ENCODE peak calls at places on chromosomes 6 and 20, in four cellular contexts. One of them, this sample, is unnamed.

GRCh38 chr20:13017235-13017634 is 8.5 kb downstream of the SPTLC3 start:
- DNase-seq in H1: no peak
- DNase-seq in CD8-positive, alpha-beta T cell: no peak
- DNase-seq in fibroblast of lung: peak; percentile 49
- DNase-seq in this sample: no peak

GRCh38 chr20:2814587-2815051 is at the start of gene C20orf141:
- DNase-seq in H1: no peak
- DNase-seq in CD8-positive, alpha-beta T cell: no peak
- DNase-seq in fibroblast of lung: peak; percentile 96
- DNase-seq in this sample: no peak

GRCh38 chr6:159117031-159117430 is 52.2 kb upstream of the FNDC1 start:
- DNase-seq in H1: no peak
- DNase-seq in CD8-positive, alpha-beta T cell: no peak
- DNase-seq in fibroblast of lung: peak; percentile 13
- DNase-seq in this sample: no peak

GRCh38 chr6:46172176-46172575 is 1.4 kb upstream of the ENPP5 start:
- DNase-seq in H1: no peak
- DNase-seq in CD8-positive, alpha-beta T cell: no peak
- DNase-seq in fibroblast of lung: no peak
- DNase-seq in this sample: no peak

GRCh38 chr20:53337419-53338101 is 256.1 kb downstream of the ZNF217 start:
- DNase-seq in H1: no peak
- DNase-seq in CD8-positive, alpha-beta T cell: no peak
- DNase-seq in fibroblast of lung: no peak
- DNase-seq in this sample: no peak

GRCh38 chr6:142861711-142862110 is 83.3 kb downstream of the HIVEP2 start:
- DNase-seq in H1: no peak
- DNase-seq in CD8-positive, alpha-beta T cell: no peak
- DNase-seq in fibroblast of lung: no peak
- DNase-seq in this sample: no peak

GRCh38 chr6:14748679-14749078 is 497.2 kb upstream of the JARID2 start:
- DNase-seq in H1: no peak
- DNase-seq in CD8-positive, alpha-beta T cell: no peak
- DNase-seq in fibroblast of lung: no peak
- DNase-seq in this sample: no peak

GRCh38 chr6:168219804-168220203 is 99.8 kb downstream of the DACT2 start:
- DNase-seq in H1: no peak
- DNase-seq in CD8-positive, alpha-beta T cell: no peak
- DNase-seq in fibroblast of lung: no peak
- DNase-seq in this sample: no peak

GRCh38 chr20:93641-94040 is 6.2 kb downstream of the DEFB125 start:
- DNase-seq in H1: no peak
- DNase-seq in CD8-positive, alpha-beta T cell: no peak
- DNase-seq in fibroblast of lung: no peak
- DNase-seq in this sample: no peak

GRCh38 chr6:1730882-1731281 is 121.2 kb downstream of the FOXC1 start:
- DNase-seq in H1: no peak
- DNase-seq in CD8-positive, alpha-beta T cell: no peak
- DNase-seq in fibroblast of lung: no peak
- DNase-seq in this sample: no peak

GRCh38 chr20:13650474-13650873 is 11.7 kb upstream of the TASP1 start:
- DNase-seq in H1: no peak
- DNase-seq in CD8-positive, alpha-beta T cell: no peak
- DNase-seq in fibroblast of lung: no peak
- DNase-seq in this sample: no peak

GRCh38 chr6:35139924-35140524 is 1.1 kb downstream of the TCP11 start:
- DNase-seq in H1: no peak
- DNase-seq in CD8-positive, alpha-beta T cell: peak; percentile 30
- DNase-seq in fibroblast of lung: peak; percentile 67
- DNase-seq in this sample: peak; percentile 59

GRCh38 chr6:170294813-170295518 is 4.1 kb upstream of the DLL1 start:
- DNase-seq in H1: no peak
- DNase-seq in CD8-positive, alpha-beta T cell: no peak
- DNase-seq in fibroblast of lung: no peak
- DNase-seq in this sample: no peak

GRCh38 chr20:44896583-44896982 is 11.1 kb downstream of the YWHAB start:
- DNase-seq in H1: no peak
- DNase-seq in CD8-positive, alpha-beta T cell: no peak
- DNase-seq in fibroblast of lung: no peak
- DNase-seq in this sample: no peak

GRCh38 chr6:168526841-168527281 is 85.9 kb downstream of the SMOC2 start:
- DNase-seq in H1: no peak
- DNase-seq in CD8-positive, alpha-beta T cell: no peak
- DNase-seq in fibroblast of lung: peak; percentile 1
- DNase-seq in this sample: no peak

GRCh38 chr6:11076540-11076939 is 17.1 kb upstream of the SMIM13 start:
- DNase-seq in H1: no peak
- DNase-seq in CD8-positive, alpha-beta T cell: no peak
- DNase-seq in fibroblast of lung: no peak
- DNase-seq in this sample: no peak

GRCh38 chr6:133645000-133645619 is 243.8 kb upstream of the TCF21 start:
- DNase-seq in H1: no peak
- DNase-seq in CD8-positive, alpha-beta T cell: no peak
- DNase-seq in fibroblast of lung: peak; percentile 86
- DNase-seq in this sample: no peak

GRCh38 chr20:38779247-38780097 is 26.0 kb upstream of the PPP1R16B start:
- DNase-seq in H1: peak; percentile 70
- DNase-seq in CD8-positive, alpha-beta T cell: no peak
- DNase-seq in fibroblast of lung: no peak
- DNase-seq in this sample: no peak

GRCh38 chr6:110341671-110342304 is 16.4 kb downstream of the METTL24 start:
- DNase-seq in H1: no peak
- DNase-seq in CD8-positive, alpha-beta T cell: no peak
- DNase-seq in fibroblast of lung: no peak
- DNase-seq in this sample: no peak

GRCh38 chr6:15897063-15897934 is 231.6 kb upstream of the MYLIP start:
- DNase-seq in H1: no peak
- DNase-seq in CD8-positive, alpha-beta T cell: no peak
- DNase-seq in fibroblast of lung: no peak
- DNase-seq in this sample: no peak

GRCh38 chr6:6686748-6687601 is 98.5 kb downstream of the LY86 start:
- DNase-seq in H1: peak; percentile 94
- DNase-seq in CD8-positive, alpha-beta T cell: no peak
- DNase-seq in fibroblast of lung: peak; percentile 74
- DNase-seq in this sample: peak; percentile 74

GRCh38 chr6:161547617-161548016 is 273.8 kb upstream of the AGPAT4 start:
- DNase-seq in H1: no peak
- DNase-seq in CD8-positive, alpha-beta T cell: no peak
- DNase-seq in fibroblast of lung: peak; percentile 10
- DNase-seq in this sample: no peak

GRCh38 chr20:34946661-34947060 is 8.9 kb downstream of the GSS start:
- DNase-seq in H1: no peak
- DNase-seq in CD8-positive, alpha-beta T cell: no peak
- DNase-seq in fibroblast of lung: peak; percentile 69
- DNase-seq in this sample: no peak

GRCh38 chr20:44467289-44467883 is 8.3 kb upstream of the TTPAL start:
- DNase-seq in H1: no peak
- DNase-seq in CD8-positive, alpha-beta T cell: no peak
- DNase-seq in fibroblast of lung: no peak
- DNase-seq in this sample: no peak

GRCh38 chr6:7721654-7722053 is 4.2 kb upstream of the BMP6 start:
- DNase-seq in H1: no peak
- DNase-seq in CD8-positive, alpha-beta T cell: no peak
- DNase-seq in fibroblast of lung: no peak
- DNase-seq in this sample: peak; percentile 59

GRCh38 chr6:28488916-28489365 is 26.7 kb downstream of the GPX6 start:
- DNase-seq in H1: peak; percentile 33
- DNase-seq in CD8-positive, alpha-beta T cell: no peak
- DNase-seq in fibroblast of lung: peak; percentile 64
- DNase-seq in this sample: no peak

GRCh38 chr6:120774275-120774674 is 560.0 kb downstream of the TBC1D32 start:
- DNase-seq in H1: no peak
- DNase-seq in CD8-positive, alpha-beta T cell: no peak
- DNase-seq in fibroblast of lung: peak; percentile 55
- DNase-seq in this sample: no peak

DNA sequence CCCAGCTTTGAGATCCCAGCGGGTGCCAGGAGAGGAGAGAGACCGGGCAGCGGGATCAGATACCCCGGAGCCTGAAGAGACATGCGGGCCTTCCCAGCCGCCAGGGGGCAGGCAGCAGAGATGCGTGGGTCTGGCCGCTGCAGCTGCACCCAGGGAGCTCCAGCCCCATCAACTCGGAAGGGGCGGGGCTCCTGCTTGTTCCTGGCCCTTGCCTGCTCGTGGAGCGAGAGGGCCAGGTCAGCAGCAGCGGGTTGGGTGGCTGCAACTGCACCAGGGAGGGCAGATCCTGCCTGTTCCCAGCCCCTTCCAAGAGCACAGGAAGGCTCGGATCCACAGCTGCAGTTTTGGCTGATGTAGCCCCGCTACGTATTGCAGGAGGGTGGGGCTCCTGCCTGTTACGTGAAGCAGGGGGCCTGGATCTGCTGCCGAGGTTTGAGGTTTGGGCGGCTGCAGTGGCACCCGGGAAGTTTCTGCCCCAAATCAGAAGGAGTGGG is 532.8 kb downstream of the RFPL4B start:
- DNase-seq in H1: peak; percentile 81
- DNase-seq in CD8-positive, alpha-beta T cell: no peak
- DNase-seq in fibroblast of lung: peak; percentile 18
- DNase-seq in this sample: no peak
- TF ChIP-seq CTCF in H1: peak; percentile 28
- TF ChIP-seq CTCF in CD8-positive, alpha-beta T cell: no peak
- TF ChIP-seq CTCF in fibroblast of lung: no peak
- TF ChIP-seq CTCF in this sample: peak; percentile 2

GRCh38 chr6:20412674-20413073 is 11.0 kb downstream of the E2F3 start:
- DNase-seq in H1: no peak
- DNase-seq in CD8-positive, alpha-beta T cell: no peak
- DNase-seq in fibroblast of lung: no peak
- DNase-seq in this sample: no peak

GRCh38 chr6:20409427-20409971 is 7.8 kb downstream of the E2F3 start:
- DNase-seq in H1: no peak
- DNase-seq in CD8-positive, alpha-beta T cell: no peak
- DNase-seq in fibroblast of lung: peak; percentile 7
- DNase-seq in this sample: peak; percentile 45

GRCh38 chr6:20411953-20412352 is 10.3 kb downstream of the E2F3 start:
- DNase-seq in H1: no peak
- DNase-seq in CD8-positive, alpha-beta T cell: no peak
- DNase-seq in fibroblast of lung: no peak
- DNase-seq in this sample: no peak

GRCh38 chr6:20411544-20411943 is 9.9 kb downstream of the E2F3 start:
- DNase-seq in H1: no peak
- DNase-seq in CD8-positive, alpha-beta T cell: no peak
- DNase-seq in fibroblast of lung: no peak
- DNase-seq in this sample: no peak

GRCh38 chr6:20408851-20409250 is 7.2 kb downstream of the E2F3 start:
- DNase-seq in H1: no peak
- DNase-seq in CD8-positive, alpha-beta T cell: no peak
- DNase-seq in fibroblast of lung: no peak
- DNase-seq in this sample: no peak
- TF ChIP-seq CTCF in H1: no peak
- TF ChIP-seq CTCF in CD8-positive, alpha-beta T cell: no peak
- TF ChIP-seq CTCF in fibroblast of lung: no peak
- TF ChIP-seq CTCF in this sample: no peak

GRCh38 chr6:65259982-65260381 is 447.0 kb downstream of the EYS start:
- DNase-seq in H1: no peak
- DNase-seq in CD8-positive, alpha-beta T cell: no peak
- DNase-seq in fibroblast of lung: no peak
- DNase-seq in this sample: no peak

GRCh38 chr6:65259080-65259479 is 447.9 kb downstream of the EYS start:
- DNase-seq in H1: no peak
- DNase-seq in CD8-positive, alpha-beta T cell: no peak
- DNase-seq in fibroblast of lung: peak; percentile 20
- DNase-seq in this sample: no peak
- TF ChIP-seq CTCF in H1: no peak
- TF ChIP-seq CTCF in CD8-positive, alpha-beta T cell: no peak
- TF ChIP-seq CTCF in fibroblast of lung: no peak
- TF ChIP-seq CTCF in this sample: no peak

GRCh38 chr6:115474443-115475041 is 586.1 kb downstream of the FRK start:
- DNase-seq in H1: no peak
- DNase-seq in CD8-positive, alpha-beta T cell: no peak
- DNase-seq in fibroblast of lung: no peak
- DNase-seq in this sample: no peak
- TF ChIP-seq CTCF in H1: no peak
- TF ChIP-seq CTCF in CD8-positive, alpha-beta T cell: no peak
- TF ChIP-seq CTCF in fibroblast of lung: no peak
- TF ChIP-seq CTCF in this sample: no peak

GRCh38 chr20:17655286-17655651 is 26.8 kb downstream of the RRBP1 start:
- DNase-seq in H1: no peak
- DNase-seq in CD8-positive, alpha-beta T cell: no peak
- DNase-seq in fibroblast of lung: peak; percentile 63
- DNase-seq in this sample: no peak
- TF ChIP-seq CTCF in H1: no peak
- TF ChIP-seq CTCF in CD8-positive, alpha-beta T cell: no peak
- TF ChIP-seq CTCF in fibroblast of lung: no peak
- TF ChIP-seq CTCF in this sample: no peak

GRCh38 chr6:132247381-132248159 is 153.7 kb downstream of the MOXD1 start:
- DNase-seq in H1: no peak
- DNase-seq in CD8-positive, alpha-beta T cell: no peak
- DNase-seq in fibroblast of lung: peak; percentile 52
- DNase-seq in this sample: no peak
- TF ChIP-seq CTCF in H1: no peak
- TF ChIP-seq CTCF in CD8-positive, alpha-beta T cell: no peak
- TF ChIP-seq CTCF in fibroblast of lung: no peak
- TF ChIP-seq CTCF in this sample: no peak

GRCh38 chr20:30284533-30284932 is 972.9 kb upstream of the DEFB115 start:
- DNase-seq in H1: no peak
- DNase-seq in CD8-positive, alpha-beta T cell: no peak
- DNase-seq in fibroblast of lung: no peak
- DNase-seq in this sample: no peak

GRCh38 chr20:30281584-30282197 is 975.8 kb upstream of the DEFB115 start:
- DNase-seq in H1: no peak
- DNase-seq in CD8-positive, alpha-beta T cell: no peak
- DNase-seq in fibroblast of lung: no peak
- DNase-seq in this sample: no peak

DNA sequence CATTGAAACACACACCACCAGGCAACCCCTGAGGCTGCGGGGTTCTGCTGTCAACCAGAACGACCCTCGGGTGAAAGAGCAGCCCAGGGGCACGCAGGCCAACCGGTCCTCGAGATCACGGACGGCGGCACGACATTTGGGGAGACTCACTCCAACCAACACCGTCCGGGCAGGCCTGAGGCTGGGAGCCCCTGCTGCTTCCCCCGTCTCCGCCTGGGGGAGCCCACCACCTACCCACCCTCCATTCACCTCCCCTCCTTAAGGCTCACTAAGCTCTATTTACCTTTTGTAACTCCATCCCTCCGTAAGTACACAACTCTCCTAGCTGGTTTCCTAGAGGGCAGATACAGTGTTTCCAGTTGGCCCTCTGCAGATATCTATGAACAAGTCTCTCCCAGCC is 971.3 kb upstream of the DEFB115 start:
- DNase-seq in H1: peak; percentile 43
- DNase-seq in CD8-positive, alpha-beta T cell: no peak
- DNase-seq in fibroblast of lung: no peak
- DNase-seq in this sample: peak; percentile 0
- TF ChIP-seq CTCF in H1: no peak
- TF ChIP-seq CTCF in CD8-positive, alpha-beta T cell: no peak
- TF ChIP-seq CTCF in fibroblast of lung: no peak
- TF ChIP-seq CTCF in this sample: no peak

DNA sequence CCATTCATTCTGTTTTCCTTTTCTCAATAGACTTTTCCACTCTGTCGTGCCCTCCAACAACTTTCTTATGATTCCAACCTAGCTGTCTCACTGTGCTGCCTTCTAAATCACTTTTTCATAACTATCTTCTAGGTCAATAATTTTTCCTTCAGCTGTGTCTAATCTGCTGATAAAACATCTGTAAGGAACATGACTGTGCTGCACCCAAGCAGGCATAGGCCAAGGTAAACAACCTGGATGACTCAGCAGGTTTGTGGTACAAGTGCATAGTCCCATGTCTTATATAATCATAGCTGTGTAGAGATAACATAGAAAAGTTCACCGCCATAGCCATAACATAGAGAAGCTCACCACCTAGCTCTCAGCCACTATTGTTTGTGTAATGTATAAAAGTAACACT is 332.3 kb downstream of the PLCB1 start:
- DNase-seq in H1: no peak
- DNase-seq in CD8-positive, alpha-beta T cell: no peak
- DNase-seq in fibroblast of lung: peak; percentile 56
- DNase-seq in this sample: no peak
- TF ChIP-seq CTCF in H1: no peak
- TF ChIP-seq CTCF in CD8-positive, alpha-beta T cell: no peak
- TF ChIP-seq CTCF in fibroblast of lung: no peak
- TF ChIP-seq CTCF in this sample: no peak

This sample was measured in GM13977.